ENCODE peak calls at places on chromosome 1, in six cellular contexts. F, X, T, Y, K and D are unnamed samples.

GRCh38 chr1:231829332-231829731 is 202.7 kb downstream of the DISC1 start:
- DNase-seq in X (no peak), K (no peak), Y (no peak), T (no peak), F (no peak), D (no peak)

GRCh38 chr1:38297246-38297645 is 250.7 kb upstream of the POU3F1 start:
- DNase-seq in Y (no peak), K (no peak), X (no peak), T (no peak), F (no peak), D (no peak)

GRCh38 chr1:182752077-182752826 is 37.3 kb upstream of the NPL start:
- DNase-seq in Y (no peak), F (peak), K (peak), X (peak), T (no peak), D (no peak)

GRCh38 chr1:224880593-224881307 is 48.7 kb upstream of the DNAH14 start:
- DNase-seq in Y (no peak), F (peak), T (no peak), X (no peak), K (no peak), D (no peak)

GRCh38 chr1:173190101-173190895 is 16.8 kb downstream of the TNFSF4 start:
- DNase-seq in K (peak), X (peak), T (peak), Y (peak), F (peak), D (peak)

GRCh38 chr1:51518033-51518729 is 885 bp downstream of the EPS15 start:
- DNase-seq in Y (no peak), F (peak), T (peak), X (peak), K (peak), D (no peak)

GRCh38 chr1:94927405-94928175 is 680 bp upstream of the CNN3 start:
- DNase-seq in F (peak), Y (no peak), X (peak), T (peak), K (no peak), D (peak)

GRCh38 chr1:32115496-32115895 is 7.6 kb downstream of the KPNA6 start:
- DNase-seq in K (no peak), F (no peak), T (no peak), X (no peak), Y (no peak), D (no peak)

GRCh38 chr1:241834733-241835377 is 13.1 kb upstream of the EXO1 start:
- DNase-seq in T (no peak), Y (no peak), X (no peak), K (no peak), F (peak), D (peak)

GRCh38 chr1:94623560-94624148 is 82.1 kb upstream of the F3 start:
- DNase-seq in K (no peak), X (peak), T (no peak), F (peak), Y (no peak), D (no peak)

GRCh38 chr1:31432592-31433395 is 19.8 kb downstream of the SERINC2 start:
- DNase-seq in X (no peak), F (no peak), T (peak), Y (no peak), K (no peak), D (no peak)

GRCh38 chr1:167650266-167651160 is 20.5 kb downstream of the RCSD1 start:
- DNase-seq in F (no peak), Y (no peak), X (no peak), T (no peak), K (no peak), D (no peak)

GRCh38 chr1:95728841-95729240 is 494.8 kb downstream of the RWDD3 start:
- DNase-seq in F (no peak), X (no peak), Y (no peak), T (no peak), K (no peak), D (no peak)

GRCh38 chr1:14486401-14487110 is 111.9 kb upstream of the KAZN start:
- DNase-seq in K (peak), X (peak), T (no peak), F (peak), Y (no peak), D (peak)

GRCh38 chr1:183218981-183219621 is 33.0 kb downstream of the LAMC2 start:
- DNase-seq in X (no peak), T (no peak), F (no peak), K (no peak), Y (no peak), D (no peak)

GRCh38 chr1:154859786-154860153 is 10.3 kb downstream of the KCNN3 start:
- DNase-seq in T (no peak), X (no peak), K (peak), F (no peak), Y (no peak), D (no peak)

GRCh38 chr1:26827205-26827604 is 717 bp downstream of the ZDHHC18 start:
- DNase-seq in F (no peak), T (no peak), X (no peak), Y (no peak), K (no peak), D (no peak)

GRCh38 chr1:26831059-26831458 is 4.6 kb downstream of the ZDHHC18 start:
- DNase-seq in T (no peak), K (no peak), X (no peak), Y (no peak), F (no peak), D (no peak)

GRCh38 chr1:26828352-26829093 is 2.0 kb downstream of the ZDHHC18 start:
- DNase-seq in F (no peak), T (no peak), X (no peak), Y (no peak), K (no peak), D (no peak)

GRCh38 chr1:26827663-26828062 is 1.2 kb downstream of the ZDHHC18 start:
- DNase-seq in K (no peak), X (no peak), Y (no peak), F (no peak), T (no peak), D (no peak)

DNA sequence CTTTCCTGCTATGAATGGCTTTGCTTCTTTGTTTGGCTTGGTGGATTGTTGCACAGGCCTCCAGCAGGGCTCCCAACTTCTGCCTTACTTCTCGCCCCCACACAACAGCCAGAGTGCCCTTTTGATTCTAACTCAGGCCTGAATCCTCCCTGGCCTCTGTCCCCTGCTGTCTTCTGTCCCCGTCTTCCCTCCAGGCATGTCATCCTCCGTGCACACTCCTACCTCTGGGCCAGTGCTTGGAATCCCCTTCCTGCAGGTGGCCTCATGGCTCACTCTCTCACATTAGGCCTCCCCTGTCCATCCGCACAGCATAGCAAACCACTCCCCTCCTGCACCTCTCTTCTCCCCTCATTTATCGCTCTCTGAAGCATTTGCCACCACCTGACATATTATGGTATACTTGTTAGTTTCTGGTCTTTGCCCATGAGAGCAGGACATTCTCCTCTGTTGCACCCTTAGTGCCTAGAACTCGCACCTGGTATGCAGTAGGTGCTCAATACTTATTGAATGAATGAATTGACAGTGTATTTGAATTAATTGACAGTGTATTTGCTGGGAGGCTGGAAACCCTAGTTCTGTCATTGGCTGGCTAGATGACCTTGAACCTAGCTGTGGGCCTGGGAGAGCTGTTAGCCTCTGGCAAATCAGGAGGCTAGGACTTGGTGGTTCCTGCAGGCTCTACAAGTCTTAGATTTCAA is 2.9 kb downstream of the ZDHHC18 start:
- DNase-seq in F (no peak), T (no peak), X (no peak), K (no peak), Y (no peak), D (no peak)
- H3K27ac ChIP-seq in F (no peak), T (no peak), X (no peak), K (no peak), Y (peak), D (no peak)

DNA sequence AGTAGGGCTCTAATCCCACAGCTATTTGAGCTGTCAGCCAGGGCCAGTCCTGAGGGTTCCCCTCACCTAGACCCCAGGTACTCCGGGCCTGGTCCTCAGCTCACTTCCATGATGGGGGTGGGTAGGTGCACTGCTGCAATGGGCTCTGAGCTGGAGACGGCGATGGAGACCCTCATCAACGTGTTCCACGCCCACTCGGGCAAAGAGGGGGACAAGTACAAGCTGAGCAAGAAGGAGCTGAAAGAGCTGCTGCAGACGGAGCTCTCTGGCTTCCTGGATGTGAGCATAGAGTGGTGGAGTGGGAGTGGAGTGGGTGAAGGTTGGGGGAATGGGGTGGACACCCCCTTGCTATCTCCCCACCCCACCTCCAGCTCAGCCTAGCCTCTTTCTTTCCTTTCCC is 2.1 kb downstream of the S100A1 start:
- DNase-seq in T (no peak), F (no peak), X (no peak), Y (no peak), K (no peak), D (no peak)
- H3K4me3 ChIP-seq in T (no peak), F (no peak), X (no peak), Y (peak), K (peak), D (no peak)

DNA sequence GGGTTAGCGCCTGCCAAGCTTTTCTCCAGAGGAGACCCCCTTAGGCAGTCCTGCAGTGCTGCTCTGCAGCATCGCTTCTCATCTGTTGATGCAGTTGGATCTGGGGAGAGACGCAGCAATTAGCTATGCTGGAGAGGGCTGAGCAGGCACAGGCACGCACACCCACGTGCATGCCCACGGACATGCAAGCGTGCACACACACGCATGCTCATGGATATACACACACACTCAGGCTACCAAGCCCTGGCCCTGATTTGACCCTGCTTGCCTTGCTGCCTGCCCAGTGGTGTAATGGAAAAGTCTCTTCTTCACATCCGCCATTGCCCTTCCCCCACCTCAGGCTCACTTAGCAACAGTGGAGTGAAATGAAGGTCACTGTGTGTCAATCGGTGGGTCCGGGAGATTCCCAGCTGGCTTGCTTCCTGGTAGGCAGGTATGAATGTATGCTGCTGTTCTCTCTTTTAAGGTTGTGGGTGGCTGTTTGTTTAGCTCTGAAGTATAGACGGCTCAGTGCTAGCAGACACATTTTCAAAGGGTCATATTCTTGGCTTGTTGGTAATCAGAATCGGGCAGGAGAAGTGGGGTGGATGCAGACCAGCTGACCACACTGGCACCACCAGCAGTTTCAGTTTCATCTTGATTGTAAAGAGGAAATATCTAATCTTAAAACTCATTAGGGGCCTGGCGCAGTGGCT is 9.5 kb downstream of the ATP1B1 start:
- DNase-seq in K (peak), F (peak), Y (no peak), X (peak), T (peak), D (peak)
- H3K27ac ChIP-seq in K (peak), F (peak), Y (peak), X (peak), T (peak), D (peak)

DNA sequence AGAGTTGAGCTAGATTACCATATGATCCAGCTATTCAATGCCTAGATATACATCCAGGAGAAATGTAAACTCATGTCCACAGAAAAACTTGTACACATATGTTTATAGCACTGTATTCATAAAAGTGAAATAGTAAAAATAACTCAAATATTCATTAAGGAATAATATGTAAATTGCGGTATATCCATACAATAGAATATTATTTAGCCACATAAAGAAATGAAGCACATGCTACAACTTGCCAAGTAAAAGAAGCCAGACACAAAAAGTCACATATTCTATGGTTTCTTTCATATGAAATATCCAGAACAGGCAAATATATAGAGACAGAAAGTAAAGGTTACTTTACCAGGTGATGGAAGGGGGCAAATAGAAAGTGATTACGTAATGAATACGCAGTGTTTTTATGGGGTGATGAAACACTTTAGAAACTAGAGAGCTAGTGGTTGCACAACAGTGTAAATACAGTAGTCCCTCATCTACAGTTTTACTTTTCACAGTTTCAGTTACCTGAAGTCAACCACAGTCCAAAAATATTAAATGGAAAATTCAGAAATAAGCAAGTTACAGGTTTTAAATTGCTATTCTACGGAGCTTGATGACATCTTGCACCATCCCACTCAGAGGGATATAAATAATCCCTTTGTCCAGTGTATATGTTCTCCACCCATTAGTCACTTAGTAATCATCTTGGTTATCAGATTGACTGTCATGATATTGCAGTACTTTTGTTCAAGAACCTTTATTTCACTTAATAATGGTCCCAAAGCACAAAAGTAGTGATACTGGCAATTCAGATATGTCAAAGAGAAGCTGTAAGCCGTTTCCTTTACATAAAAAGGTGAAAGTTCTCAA is 62.3 kb downstream of the ZNF644 start:
- DNase-seq in Y (no peak), T (no peak), K (no peak), X (peak), F (peak), D (no peak)
- H3K4me3 ChIP-seq in Y (no peak), T (no peak), K (no peak), X (no peak), F (no peak), D (no peak)

GRCh38 chr1:19535214-19535613 is 49.9 kb upstream of the CAPZB start:
- DNase-seq in X (no peak), K (no peak), F (no peak), Y (no peak), T (no peak), D (no peak)

GRCh38 chr1:19529570-19530145 is 44.3 kb upstream of the CAPZB start:
- DNase-seq in X (no peak), F (no peak), T (no peak), Y (no peak), K (no peak), D (no peak)

GRCh38 chr1:19536519-19536918 is 51.2 kb upstream of the CAPZB start:
- DNase-seq in K (no peak), Y (no peak), X (no peak), T (no peak), F (no peak), D (no peak)

GRCh38 chr1:19532519-19532918 is 47.2 kb upstream of the CAPZB start:
- DNase-seq in F (no peak), X (no peak), T (no peak), Y (no peak), K (no peak), D (no peak)

GRCh38 chr1:19533626-19534025 is 48.3 kb upstream of the CAPZB start:
- DNase-seq in X (no peak), F (no peak), K (no peak), Y (no peak), T (no peak), D (no peak)
- H3K27ac ChIP-seq in X (no peak), F (no peak), K (no peak), Y (peak), T (no peak), D (no peak)

DNA sequence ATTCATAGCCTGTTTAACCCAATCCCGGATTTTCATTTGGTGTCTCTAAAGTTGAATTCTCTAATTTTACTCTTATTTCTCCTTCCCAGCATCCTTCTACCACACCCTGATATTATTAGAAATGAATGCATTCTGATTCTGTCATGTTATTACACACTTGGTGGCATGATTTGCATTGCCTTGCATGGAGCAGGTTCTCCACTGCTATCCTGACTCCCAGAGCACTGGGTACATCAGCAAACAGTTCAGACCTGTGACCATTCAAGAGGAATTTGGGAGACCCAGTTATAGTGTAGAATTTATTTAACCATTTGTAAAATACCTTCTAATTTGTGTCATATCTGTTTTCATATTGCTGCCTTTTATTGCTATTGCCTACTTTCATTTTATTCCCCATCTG is 2.6 kb downstream of the LRRC8B start:
- DNase-seq in F (no peak), X (no peak), Y (no peak), K (no peak), T (no peak), D (no peak)
- H3K4me3 ChIP-seq in F (no peak), X (no peak), Y (no peak), K (peak), T (no peak), D (no peak)